ENCODE peak calls at places on chromosomes 13 and 19, in four cellular contexts. C is K562, E is GM12878, H is HL-60. A is an unnamed sample.

GRCh38 chr13:46361535-46361934 is 25.5 kb downstream of the RUBCNL start:
- DNase-seq in E (no peak), C (no peak), H (no peak), A (no peak)

GRCh38 chr13:98599502-98600328 is 22.8 kb upstream of the STK24 start:
- DNase-seq in H (no peak), C (no peak), E (no peak), A (no peak)

GRCh38 chr13:28859069-28859468 is 38.9 kb downstream of the MTUS2 start:
- DNase-seq in H (no peak), E (no peak), C (no peak), A (no peak)

GRCh38 chr13:84439108-84439507 is 556.8 kb upstream of the SLITRK1 start:
- DNase-seq in C (no peak), H (no peak), E (no peak), A (no peak)

GRCh38 chr13:48508001-48508400 is 24.9 kb downstream of the RCBTB2 start:
- DNase-seq in E (no peak), H (no peak), C (no peak), A (no peak)

GRCh38 chr19:10852098-10852800 is 4.0 kb downstream of the C19orf38 start:
- DNase-seq in C (no peak), H (no peak), E (no peak), A (no peak)

GRCh38 chr19:16585808-16586476 is 13.7 kb upstream of the SLC35E1 start:
- DNase-seq in H (no peak), E (peak), C (no peak), A (no peak)

GRCh38 chr13:78598382-78598781 is 5.0 kb downstream of the POU4F1 start:
- DNase-seq in H (no peak), C (no peak), E (no peak), A (no peak)

GRCh38 chr13:23348270-23349126 is 85.0 kb downstream of the SACS start:
- DNase-seq in C (no peak), E (no peak), H (no peak), A (no peak)

GRCh38 chr13:22563272-22563671 is 617.5 kb upstream of the SGCG start:
- DNase-seq in C (no peak), E (no peak), H (no peak), A (no peak)

GRCh38 chr13:95624020-95624419 is 20.5 kb downstream of the DZIP1 start:
- DNase-seq in H (no peak), C (peak), E (no peak), A (no peak)

GRCh38 chr13:34076319-34076718 is 258.4 kb downstream of the RFC3 start:
- DNase-seq in E (no peak), C (no peak), H (no peak), A (no peak)

GRCh38 chr13:99947666-99948065 is 23.9 kb downstream of the ZIC5 start:
- DNase-seq in E (no peak), C (no peak), H (no peak), A (no peak)

GRCh38 chr19:6735181-6735891 is 2.0 kb downstream of the GPR108 start:
- DNase-seq in E (no peak), H (no peak), C (no peak), A (no peak)

GRCh38 chr13:75316427-75316826 is 165.5 kb downstream of the TBC1D4 start:
- DNase-seq in H (no peak), C (no peak), E (no peak), A (no peak)

GRCh38 chr13:50319603-50320296 is 304.5 kb downstream of the KCNRG start:
- DNase-seq in C (peak), E (no peak), H (peak), A (no peak)

GRCh38 chr13:20492641-20493040 is 33.0 kb downstream of the CRYL1 start:
- DNase-seq in E (no peak), C (peak), H (no peak), A (no peak)

GRCh38 chr13:46962286-46962941 is 65.6 kb upstream of the HTR2A start:
- DNase-seq in C (peak), E (no peak), H (no peak), A (no peak)

GRCh38 chr13:49938274-49938673 is 2.1 kb upstream of the SPRYD7 start:
- DNase-seq in C (no peak), H (no peak), E (no peak), A (no peak)

GRCh38 chr19:54121259-54121658 is 5.7 kb downstream of the PRPF31 start:
- DNase-seq in E (no peak), C (no peak), H (no peak), A (no peak)

GRCh38 chr19:10517760-10518443 is 655 bp upstream of the S1PR5 start:
- DNase-seq in E (no peak), C (peak), H (no peak), A (no peak)

GRCh38 chr13:77417897-77418296 is 91.0 kb upstream of the MYCBP2 start:
- DNase-seq in H (no peak), E (no peak), C (no peak), A (no peak)

GRCh38 chr13:95898256-95898655 is 154.9 kb downstream of the UGGT2 start:
- DNase-seq in E (no peak), C (no peak), H (no peak), A (no peak)

GRCh38 chr13:44834404-44834803 is 154.9 kb downstream of the NUFIP1 start:
- DNase-seq in H (no peak), E (no peak), C (no peak), A (no peak)

GRCh38 chr19:6721773-6722172 is 1.3 kb upstream of the C3 start:
- DNase-seq in H (no peak), C (no peak), E (no peak), A (no peak)

GRCh38 chr13:108463365-108463764 is 166.0 kb upstream of the MYO16 start:
- DNase-seq in C (no peak), E (peak), H (no peak), A (no peak)

GRCh38 chr13:111415216-111415615 is 94.8 kb downstream of the TEX29 start:
- DNase-seq in E (no peak), H (no peak), C (no peak), A (no peak)

GRCh38 chr19:8445488-8446001 is 770 bp downstream of the HNRNPM start:
- DNase-seq in H (no peak), E (no peak), C (peak), A (no peak)
- TF ChIP-seq SPI1 in H (no peak), E (no peak), C (no peak), A (no peak)

GRCh38 chr19:44232867-44233266 is 20.5 kb downstream of the ZNF227 start:
- DNase-seq in H (no peak), C (no peak), E (no peak), A (no peak)

GRCh38 chr19:44236384-44236783 is 23.3 kb upstream of the ZNF233 start:
- DNase-seq in C (no peak), H (no peak), E (no peak), A (no peak)
- TF ChIP-seq POLR2AphosphoS5 in C (no peak), H (no peak), E (no peak), A (no peak)

GRCh38 chr13:113559901-113560644 is 24.5 kb upstream of the TFDP1 start:
- DNase-seq in C (no peak), E (no peak), H (no peak), A (no peak)
- TF ChIP-seq SPI1 in C (no peak), E (no peak), H (no peak), A (no peak)

GRCh38 chr19:41908724-41909464 is 19.4 kb downstream of the ERFL start:
- DNase-seq in H (no peak), C (no peak), E (no peak), A (no peak)

GRCh38 chr19:41906916-41907680 is 21.2 kb downstream of the ERFL start:
- DNase-seq in E (no peak), H (no peak), C (no peak), A (no peak)

GRCh38 chr19:41909706-41910105 is 18.5 kb downstream of the ERFL start:
- DNase-seq in C (no peak), E (no peak), H (no peak), A (no peak)

GRCh38 chr19:41906271-41906670 is 22.0 kb downstream of the ERFL start:
- DNase-seq in H (no peak), C (no peak), E (no peak), A (no peak)

GRCh38 chr19:41907994-41908615 is 20.1 kb downstream of the ERFL start:
- DNase-seq in C (no peak), E (no peak), H (no peak), A (no peak)
- TF ChIP-seq POLR2AphosphoS5 in C (no peak), E (no peak), H (no peak), A (no peak)

GRCh38 chr19:13238891-13239534 is 88.8 kb downstream of the IER2 start:
- DNase-seq in H (no peak), C (no peak), E (no peak), A (no peak)

GRCh38 chr19:13243971-13244370 is 93.8 kb downstream of the IER2 start:
- DNase-seq in C (no peak), H (no peak), E (no peak), A (no peak)

GRCh38 chr19:13240312-13241022 is 90.3 kb downstream of the IER2 start:
- DNase-seq in H (no peak), C (no peak), E (no peak), A (no peak)

GRCh38 chr19:13244920-13245319 is 94.7 kb downstream of the IER2 start:
- DNase-seq in C (no peak), E (no peak), H (no peak), A (no peak)

DNA sequence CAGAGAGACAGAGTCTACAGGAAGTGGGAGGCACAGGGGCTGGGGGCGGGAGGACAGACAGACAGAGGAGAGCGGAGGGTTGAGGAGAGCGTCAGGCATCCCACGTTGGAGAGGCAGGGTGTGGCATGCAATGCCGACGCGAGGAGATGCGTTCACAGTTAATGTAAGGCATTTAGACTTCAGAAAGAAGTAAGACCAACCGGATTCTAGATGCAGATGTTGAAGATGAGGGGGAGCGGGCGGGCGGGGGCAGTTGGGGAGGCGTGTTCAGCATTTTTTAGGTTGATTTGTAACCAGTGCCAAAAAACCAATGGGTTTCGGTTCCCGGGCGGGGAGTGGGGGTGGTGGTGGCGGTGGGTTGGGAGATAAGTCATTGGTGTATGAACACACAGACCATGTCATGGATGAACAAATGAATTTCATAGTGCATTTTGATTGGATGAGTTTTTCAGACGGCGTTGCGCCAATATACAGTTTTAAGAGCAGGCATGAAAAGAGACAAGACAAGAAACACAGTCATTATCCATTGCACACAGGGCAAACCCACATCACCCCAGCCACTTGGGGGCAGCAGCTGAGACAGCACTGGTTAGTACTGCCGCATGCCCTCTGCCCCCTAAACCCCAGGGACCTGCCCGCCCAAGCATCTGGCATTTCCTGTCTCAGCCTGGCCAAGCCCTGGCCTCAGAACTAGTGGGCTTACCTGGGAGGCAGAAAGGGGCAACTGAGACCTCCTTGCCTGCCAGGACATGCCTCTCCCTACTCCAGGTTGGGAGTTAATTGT is 91.3 kb downstream of the IER2 start:
- DNase-seq in H (no peak), E (no peak), C (no peak), A (no peak)
- TF ChIP-seq SPI1 in H (no peak), E (no peak), C (no peak), A (no peak)

DNA sequence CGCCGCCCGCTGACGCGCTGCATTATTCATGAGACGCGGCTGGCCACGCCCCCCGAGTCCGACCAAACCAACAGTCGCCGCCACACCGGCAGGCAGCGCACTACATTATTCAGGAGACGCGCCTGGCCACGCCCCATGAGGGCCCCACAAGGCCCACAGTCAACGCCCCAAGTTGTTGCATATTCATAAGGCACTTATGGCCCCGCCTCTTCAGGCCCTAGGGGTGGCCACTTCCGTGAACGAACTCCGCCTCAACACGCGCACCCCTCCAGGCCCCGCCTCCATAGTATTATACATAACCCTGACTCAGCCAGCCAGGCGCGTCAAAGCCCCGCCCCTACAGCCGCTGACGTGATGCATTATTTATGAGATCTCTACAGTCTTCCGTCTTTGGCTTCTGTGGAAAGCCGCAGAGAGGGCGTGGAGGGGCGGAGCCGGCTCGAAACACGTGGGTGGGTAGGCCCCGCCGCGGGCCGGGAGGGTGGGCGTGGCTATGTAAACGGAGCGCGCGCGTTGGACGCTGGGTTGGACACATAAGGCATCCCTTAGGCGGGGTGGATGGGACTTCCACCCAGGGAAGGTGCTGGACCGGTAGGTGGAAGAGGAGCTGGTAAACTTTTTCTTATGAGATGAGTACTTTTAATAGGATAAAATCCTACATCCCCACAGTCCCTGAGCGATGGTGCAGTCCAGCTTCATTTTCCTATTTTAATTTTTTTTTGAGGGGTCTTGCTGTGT is 423 bp upstream of the ELL start:
- DNase-seq in H (peak), E (peak), C (peak), A (peak)
- TF ChIP-seq POLR2AphosphoS5 in H (no peak), E (peak), C (no peak), A (peak)

GRCh38 chr19:43739419-43739818 is 15.3 kb downstream of the SMG9 start:
- DNase-seq in E (no peak), H (no peak), C (no peak), A (no peak)
- TF ChIP-seq SPI1 in E (no peak), H (no peak), C (no peak), A (no peak)

DNA sequence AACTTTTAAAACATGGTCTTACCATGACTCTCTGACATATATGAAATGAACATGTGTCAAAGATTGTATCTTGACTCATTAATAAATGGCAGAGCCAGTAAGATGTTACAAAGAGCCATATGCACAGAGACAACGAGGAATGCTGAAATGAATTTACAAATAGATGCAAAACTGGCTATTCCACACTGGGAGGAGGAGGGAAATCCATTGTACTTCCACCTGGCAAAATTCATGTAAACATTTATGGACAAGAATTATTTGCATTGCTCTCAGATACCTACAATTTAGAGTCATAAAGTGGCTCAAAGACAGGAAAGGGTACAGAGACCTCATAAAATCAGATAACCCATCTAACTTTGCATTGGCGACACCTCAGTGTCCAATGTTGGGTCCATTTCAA is 1.9 kb upstream of the KLK13 start:
- DNase-seq in H (no peak), E (no peak), C (no peak), A (no peak)
- TF ChIP-seq POLR2AphosphoS5 in H (no peak), E (no peak), C (no peak), A (no peak)

GRCh38 chr19:3762501-3763459 is at the start of gene MRPL54:
- DNase-seq in H (peak), C (peak), E (peak), A (peak)

GRCh38 chr19:3762130-3762473 is 380 bp upstream of the MRPL54 start:
- DNase-seq in C (no peak), H (no peak), E (no peak), A (no peak)

GRCh38 chr19:3759482-3760254 is 1.8 kb downstream of the APBA3 start:
- DNase-seq in C (no peak), E (no peak), H (no peak), A (no peak)

GRCh38 chr19:3761382-3762129 is at the start of gene APBA3:
- DNase-seq in E (peak), C (peak), H (peak), A (peak)

GRCh38 chr19:3760871-3761361 is 576 bp downstream of the APBA3 start:
- DNase-seq in C (peak), E (no peak), H (no peak), A (no peak)
- TF ChIP-seq SPI1 in C (no peak), E (no peak), H (no peak), A (no peak)

A was measured in GM12891.